ENCODE peak calls at places on chromosomes 1 and 21, in nine cellular contexts. I is A549, U is brain microvascular endothelial cell, K is astrocyte of the spinal cord, R is GM20000, Z is IMR-90, X is PC-9, W is endothelial cell, F is left lung. L is an unnamed sample.

GRCh38 chr1:204968946-204969345 is 74.1 kb upstream of the CNTN2 start:
- DNase-seq in I (no peak), U (no peak), K (no peak), R (no peak), Z (no peak), X (no peak), W (no peak), F (no peak), L (no peak)

GRCh38 chr1:180343931-180344406 is 113.9 kb downstream of the LHX4 start:
- DNase-seq in I (no peak), U (peak), K (peak), R (no peak), Z (peak), X (no peak), W (no peak), F (no peak), L (peak)

GRCh38 chr21:42002421-42002958 is 7.7 kb downstream of the ZBTB21 start:
- DNase-seq in I (no peak), U (peak), K (peak), R (peak), Z (peak), X (peak), W (no peak), F (no peak), L (peak)

GRCh38 chr1:163842546-163842945 is 520.8 kb downstream of the NUF2 start:
- DNase-seq in I (no peak), U (no peak), K (no peak), R (no peak), Z (no peak), X (no peak), W (no peak), F (no peak), L (no peak)

GRCh38 chr1:185291159-185291558 is 25.9 kb downstream of the IVNS1ABP start:
- DNase-seq in I (no peak), U (no peak), K (no peak), R (no peak), Z (no peak), X (no peak), W (no peak), F (no peak), L (no peak)

GRCh38 chr1:160739098-160739511 is at the start of gene SLAMF7:
- DNase-seq in I (no peak), U (no peak), K (no peak), R (peak), Z (no peak), X (peak), W (no peak), F (peak), L (no peak)

GRCh38 chr1:1671365-1672119 is 12.7 kb upstream of the CDK11B start:
- DNase-seq in I (no peak), U (no peak), K (no peak), R (no peak), Z (no peak), X (no peak), W (no peak), F (peak), L (no peak)

GRCh38 chr1:101022294-101022693 is 3.3 kb downstream of the DPH5 start:
- DNase-seq in I (no peak), U (no peak), K (peak), R (no peak), Z (peak), X (no peak), W (no peak), F (no peak), L (peak)

GRCh38 chr1:197268012-197268411 is at the start of gene CRB1:
- DNase-seq in I (no peak), U (no peak), K (no peak), R (no peak), Z (no peak), X (no peak), W (no peak), F (no peak), L (no peak)

GRCh38 chr1:55723001-55723400 is 507.8 kb upstream of the USP24 start:
- DNase-seq in I (no peak), U (no peak), K (peak), R (no peak), Z (no peak), X (no peak), W (no peak), F (no peak), L (no peak)

GRCh38 chr1:164768045-164768402 is 209.0 kb downstream of the PBX1 start:
- DNase-seq in I (no peak), U (no peak), K (peak), R (no peak), Z (peak), X (no peak), W (no peak), F (no peak), L (no peak)

GRCh38 chr1:39657923-39658485 is 13.9 kb downstream of the NT5C1A start:
- DNase-seq in I (peak), U (peak), K (peak), R (peak), Z (peak), X (peak), W (peak), F (no peak), L (peak)

GRCh38 chr1:46369542-46370213 is 24.4 kb upstream of the FAAH start:
- DNase-seq in I (no peak), U (no peak), K (no peak), R (no peak), Z (peak), X (no peak), W (no peak), F (no peak), L (no peak)

GRCh38 chr21:44517175-44517899 is 22.7 kb downstream of the KRTAP10-1 start:
- DNase-seq in I (peak), U (peak), K (no peak), R (no peak), Z (peak), X (no peak), W (no peak), F (no peak), L (no peak)

GRCh38 chr1:14964698-14965055 is 188.9 kb upstream of the TMEM51 start:
- DNase-seq in I (no peak), U (no peak), K (no peak), R (no peak), Z (no peak), X (no peak), W (no peak), F (no peak), L (no peak)

GRCh38 chr1:39895731-39896480 is 5.8 kb downstream of the MYCL start:
- DNase-seq in I (no peak), U (no peak), K (no peak), R (no peak), Z (no peak), X (no peak), W (no peak), F (no peak), L (no peak)

GRCh38 chr1:6294080-6294867 is 33.4 kb upstream of the GPR153 start:
- DNase-seq in I (no peak), U (no peak), K (no peak), R (no peak), Z (no peak), X (no peak), W (no peak), F (no peak), L (no peak)

GRCh38 chr1:160407819-160408801 is 7.7 kb downstream of the VANGL2 start:
- DNase-seq in I (no peak), U (no peak), K (peak), R (no peak), Z (no peak), X (peak), W (no peak), F (no peak), L (no peak)

GRCh38 chr1:37317870-37318431 is 156.4 kb upstream of the ZC3H12A start:
- DNase-seq in I (no peak), U (no peak), K (no peak), R (no peak), Z (no peak), X (no peak), W (no peak), F (no peak), L (no peak)

GRCh38 chr1:248111157-248111556 is 16.2 kb downstream of the OR2L13 start:
- DNase-seq in I (no peak), U (no peak), K (no peak), R (no peak), Z (no peak), X (no peak), W (no peak), F (no peak), L (no peak)

GRCh38 chr21:45575304-45575992 is 33.2 kb upstream of the SLC19A1 start:
- DNase-seq in I (no peak), U (no peak), K (no peak), R (no peak), Z (no peak), X (no peak), W (no peak), F (peak), L (no peak)

GRCh38 chr1:12075195-12076114 is 12.4 kb downstream of the TNFRSF8 start:
- DNase-seq in I (no peak), U (peak), K (peak), R (no peak), Z (peak), X (no peak), W (no peak), F (peak), L (peak)

GRCh38 chr1:16924216-16924918 is 2.6 kb downstream of the CROCC start:
- DNase-seq in I (no peak), U (no peak), K (no peak), R (no peak), Z (no peak), X (no peak), W (no peak), F (no peak), L (no peak)

GRCh38 chr1:155983191-155984023 is 5.1 kb upstream of the ARHGEF2 start:
- DNase-seq in I (no peak), U (peak), K (peak), R (no peak), Z (peak), X (peak), W (no peak), F (no peak), L (peak)

GRCh38 chr1:80212958-80213357 is 1206.4 kb upstream of the ADGRL4 start:
- DNase-seq in I (no peak), U (no peak), K (no peak), R (no peak), Z (no peak), X (no peak), W (no peak), F (no peak), L (no peak)

GRCh38 chr1:79369091-79369490 is 362.6 kb upstream of the ADGRL4 start:
- DNase-seq in I (no peak), U (no peak), K (no peak), R (no peak), Z (no peak), X (no peak), W (no peak), F (no peak), L (no peak)

GRCh38 chr1:112700290-112701226 is 6.4 kb downstream of the RHOC start:
- DNase-seq in I (peak), U (peak), K (peak), R (peak), Z (peak), X (peak), W (peak), F (peak), L (peak)
- TF ChIP-seq CTCF in I (no peak), U (peak), K (no peak), R (no peak), Z (no peak), X (no peak), W (no peak), F (no peak), L (peak)

GRCh38 chr1:86416343-86416742 is 7.6 kb upstream of the CLCA2 start:
- DNase-seq in I (no peak), U (no peak), K (no peak), R (no peak), Z (no peak), X (peak), W (no peak), F (no peak), L (no peak)

GRCh38 chr1:86423873-86424272 is at the start of gene CLCA2:
- DNase-seq in I (no peak), U (no peak), K (no peak), R (no peak), Z (no peak), X (no peak), W (no peak), F (no peak), L (no peak)

GRCh38 chr1:86421601-86422280 is 2.2 kb upstream of the CLCA2 start:
- DNase-seq in I (no peak), U (no peak), K (peak), R (no peak), Z (no peak), X (peak), W (no peak), F (no peak), L (no peak)

GRCh38 chr1:86423473-86423872 is 498 bp upstream of the CLCA2 start:
- DNase-seq in I (no peak), U (no peak), K (no peak), R (no peak), Z (no peak), X (no peak), W (no peak), F (no peak), L (no peak)

DNA sequence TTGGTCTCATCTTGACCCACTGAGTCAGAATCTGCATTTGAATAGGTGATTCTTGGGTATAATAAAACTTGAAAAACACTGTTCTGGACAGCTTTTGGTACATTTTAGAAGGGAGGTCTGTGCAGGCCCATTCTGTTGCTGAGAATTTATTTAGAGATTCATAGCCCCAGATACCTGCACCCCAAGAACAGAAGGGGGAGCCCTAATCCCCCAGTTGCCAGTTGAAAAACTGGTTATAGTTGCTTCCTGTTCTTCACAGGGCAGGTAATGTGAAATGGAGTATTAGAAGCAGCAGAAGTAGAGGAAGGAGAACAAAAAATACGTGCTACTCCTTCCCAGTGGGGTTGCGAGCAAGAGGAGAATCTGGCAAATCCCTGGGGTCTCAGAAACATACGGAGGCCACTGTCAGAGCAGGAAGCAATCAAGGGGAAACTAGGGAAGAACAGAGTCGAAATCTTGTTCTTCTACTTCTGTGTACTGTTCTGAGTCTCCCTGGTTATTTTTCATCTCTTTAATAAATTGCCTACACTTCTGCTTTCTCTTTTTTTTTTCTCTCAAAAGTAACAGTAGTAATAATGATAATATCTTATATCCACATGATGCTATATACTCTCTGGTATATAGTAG is 4.6 kb upstream of the CLCA2 start:
- DNase-seq in I (no peak), U (peak), K (peak), R (peak), Z (no peak), X (peak), W (no peak), F (no peak), L (peak)
- TF ChIP-seq CTCF in I (no peak), U (peak), K (peak), R (peak), Z (peak), X (peak), W (no peak), F (peak), L (peak)

DNA sequence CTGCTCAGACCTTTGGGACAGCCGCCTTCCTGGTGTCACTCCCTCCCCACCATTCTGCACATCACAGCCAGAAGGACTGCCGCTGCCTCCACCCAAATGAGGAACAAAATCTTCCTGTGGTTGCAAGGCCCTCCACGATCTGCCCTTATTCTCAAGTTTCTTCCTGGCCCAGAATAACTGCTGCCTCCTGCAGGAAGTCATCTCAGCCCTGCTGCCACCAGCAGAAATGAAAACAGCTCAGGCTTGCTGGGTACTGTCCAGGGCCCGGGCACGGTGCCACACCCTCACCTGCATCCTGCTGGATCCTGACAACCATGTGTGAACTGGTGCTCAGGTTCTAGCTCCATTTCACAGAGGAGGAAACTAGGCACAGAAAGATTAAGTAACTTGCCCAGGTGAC is 2.8 kb downstream of the CLDN19 start:
- DNase-seq in I (no peak), U (no peak), K (no peak), R (peak), Z (no peak), X (peak), W (no peak), F (peak), L (no peak)
- TF ChIP-seq CTCF in I (no peak), U (peak), K (peak), R (no peak), Z (no peak), X (no peak), W (no peak), F (no peak), L (peak)

GRCh38 chr21:37087188-37087587 is 14.1 kb downstream of the TTC3 start:
- DNase-seq in I (no peak), U (peak), K (peak), R (no peak), Z (peak), X (no peak), W (no peak), F (no peak), L (peak)
- TF ChIP-seq CTCF in I (peak), U (peak), K (peak), R (no peak), Z (peak), X (no peak), W (no peak), F (no peak), L (peak)

GRCh38 chr1:63005812-63006211 is 221.9 kb downstream of the ATG4C start:
- DNase-seq in I (no peak), U (no peak), K (no peak), R (no peak), Z (no peak), X (no peak), W (no peak), F (no peak), L (no peak)

GRCh38 chr1:63014267-63014666 is 230.3 kb downstream of the ATG4C start:
- DNase-seq in I (no peak), U (no peak), K (no peak), R (no peak), Z (no peak), X (no peak), W (no peak), F (no peak), L (no peak)

GRCh38 chr1:63012339-63012738 is 228.4 kb downstream of the ATG4C start:
- DNase-seq in I (no peak), U (no peak), K (no peak), R (no peak), Z (no peak), X (no peak), W (no peak), F (no peak), L (no peak)

GRCh38 chr1:63010898-63011660 is 227.1 kb downstream of the ATG4C start:
- DNase-seq in I (no peak), U (no peak), K (peak), R (no peak), Z (no peak), X (no peak), W (no peak), F (no peak), L (no peak)
- TF ChIP-seq CTCF in I (no peak), U (peak), K (no peak), R (no peak), Z (no peak), X (no peak), W (no peak), F (no peak), L (no peak)